ENCODE peak calls at places on chromosomes 4 and X, in nine cellular contexts. V is left ventricle myocardium inferior, E is tibial nerve, Y is PC-3, W is cardiac muscle cell, F is HepG2, G is mucosa of descending colon, O is uterus, P is A549. T is an unnamed sample. For H3K4me1, the result is how much of the 10 kb centered on the place peaks cover.

GRCh38 chrX:67724359-67725110 is 180.7 kb downstream of the AR start:
- DNase-seq in G (no peak), F (no peak), O (no peak), E (no peak), P (no peak), V (no peak), Y (no peak), W (peak), T (no peak)

GRCh38 chr4:38672247-38673071 is 8.5 kb downstream of the KLF3 start:
- DNase-seq in P (no peak), W (no peak), F (peak), Y (no peak), G (no peak), V (no peak), O (no peak), E (no peak), T (no peak)

GRCh38 chrX:65697915-65698796 is 30.7 kb downstream of the MSN start:
- DNase-seq in E (peak), P (no peak), Y (no peak), V (peak), O (no peak), G (peak), W (peak), F (no peak), T (peak)

GRCh38 chr4:61572160-61572559 is 372.0 kb downstream of the ADGRL3 start:
- DNase-seq in G (no peak), Y (peak), P (no peak), V (no peak), W (peak), F (no peak), O (no peak), E (no peak), T (no peak)

GRCh38 chrX:1452497-1453389 is at the start of gene ASMTL:
- DNase-seq in P (peak), F (peak), G (peak), W (peak), V (peak), E (peak), Y (peak), O (peak), T (no peak)

GRCh38 chr4:108683479-108683878 is 33.1 kb downstream of the OSTC start:
- DNase-seq in O (no peak), V (no peak), E (no peak), W (peak), G (peak), F (peak), Y (peak), P (peak), T (no peak)

GRCh38 chr4:151887151-151887815 is 126.5 kb upstream of the GATB start:
- DNase-seq in W (no peak), O (no peak), G (peak), P (no peak), V (no peak), Y (peak), F (no peak), E (no peak), T (no peak)

GRCh38 chr4:2340272-2341061 is 78.0 kb downstream of the ZFYVE28 start:
- DNase-seq in P (no peak), V (no peak), E (no peak), F (no peak), G (no peak), O (peak), Y (no peak), W (no peak), T (no peak)

GRCh38 chr4:53928825-53929224 is 135.6 kb downstream of the CHIC2 start:
- DNase-seq in G (no peak), V (no peak), O (no peak), E (no peak), Y (no peak), F (no peak), P (no peak), W (peak), T (no peak)

GRCh38 chr4:129323630-129324029 is 227.7 kb downstream of the C4orf33 start:
- DNase-seq in O (no peak), V (no peak), W (no peak), P (no peak), F (no peak), E (no peak), G (no peak), Y (no peak), T (no peak)

GRCh38 chr4:156293657-156294297 is 340.1 kb upstream of the CTSO start:
- DNase-seq in O (no peak), E (no peak), P (no peak), F (no peak), G (no peak), Y (peak), W (peak), V (no peak), T (no peak)

GRCh38 chr4:12949719-12950118 is 534.4 kb downstream of the RAB28 start:
- DNase-seq in Y (peak), V (no peak), E (no peak), W (no peak), G (no peak), F (peak), O (no peak), P (no peak), T (no peak)

GRCh38 chr4:156946508-156947197 is 24.9 kb downstream of the PDGFC start:
- DNase-seq in V (no peak), O (peak), E (no peak), F (no peak), G (no peak), Y (peak), P (peak), W (peak), T (no peak)

GRCh38 chrX:150544222-150544787 is 24.1 kb upstream of the MTM1 start:
- DNase-seq in Y (peak), G (peak), E (no peak), F (peak), V (no peak), P (peak), O (no peak), W (peak), T (no peak)

GRCh38 chr4:14856076-14856926 is 146.0 kb upstream of the CPEB2 start:
- DNase-seq in E (peak), P (peak), F (peak), O (peak), V (no peak), Y (peak), G (peak), W (peak), T (peak)

GRCh38 chr4:107896158-107896645 is 35.1 kb upstream of the CYP2U1 start:
- DNase-seq in F (peak), O (no peak), P (peak), G (no peak), Y (peak), E (no peak), W (peak), V (no peak), T (no peak)

GRCh38 chr4:56324011-56324610 is 63.2 kb downstream of the AASDH start:
- DNase-seq in F (no peak), E (no peak), O (no peak), W (no peak), V (no peak), G (no peak), P (no peak), Y (no peak), T (no peak)

GRCh38 chr4:187027231-187027760 is 303.6 kb upstream of the FAT1 start:
- DNase-seq in O (no peak), F (no peak), E (no peak), Y (no peak), P (no peak), W (no peak), G (no peak), V (no peak), T (no peak)

GRCh38 chr4:87241341-87241740 is 20.9 kb upstream of the KLHL8 start:
- DNase-seq in V (no peak), O (no peak), W (no peak), F (no peak), G (no peak), Y (no peak), P (no peak), E (no peak), T (no peak)

GRCh38 chr4:87973283-87974169 is 2.0 kb upstream of the SPP1 start:
- DNase-seq in Y (peak), F (peak), P (peak), G (peak), W (peak), O (peak), E (no peak), V (peak), T (no peak)

DNA sequence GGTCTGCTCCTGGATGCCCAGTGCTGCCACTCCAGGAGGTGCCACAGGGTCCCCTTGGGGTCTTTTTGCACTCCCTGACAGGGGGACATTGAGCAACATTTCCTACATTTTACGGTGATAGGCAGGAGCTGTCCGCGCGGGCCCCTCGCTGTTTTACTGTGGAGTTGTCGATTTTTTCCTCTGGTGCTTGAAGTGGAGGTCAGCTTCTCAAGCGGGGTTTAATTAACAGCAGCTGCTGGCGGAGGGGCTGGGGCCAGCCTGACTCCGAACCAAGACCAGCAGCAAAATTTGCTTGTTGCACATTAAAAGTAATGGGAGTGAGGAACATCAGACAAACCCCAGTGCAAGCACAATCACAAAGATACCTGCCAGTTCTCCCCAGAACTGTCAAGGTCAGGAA is 13.2 kb upstream of the SH3TC1 start:
- DNase-seq in E (no peak), O (no peak), Y (no peak), W (no peak), P (no peak), F (no peak), G (no peak), V (no peak), T (no peak)
- H3K4me1 ChIP-seq in E (under half), O (under half), Y (half or more), W (under half), P (half or more), F (half or more), G (under half), V (half or more), T (half or more)

GRCh38 chr4:122100508-122100907 is 51.6 kb upstream of the BLTP1 start:
- DNase-seq in O (no peak), F (no peak), Y (no peak), V (no peak), P (no peak), G (no peak), W (no peak), E (no peak), T (no peak)
- TF ChIP-seq CTCF in O (no peak), F (no peak), Y (no peak), V (no peak), P (no peak), G (no peak), W (no peak), E (no peak), T (no peak)

DNA sequence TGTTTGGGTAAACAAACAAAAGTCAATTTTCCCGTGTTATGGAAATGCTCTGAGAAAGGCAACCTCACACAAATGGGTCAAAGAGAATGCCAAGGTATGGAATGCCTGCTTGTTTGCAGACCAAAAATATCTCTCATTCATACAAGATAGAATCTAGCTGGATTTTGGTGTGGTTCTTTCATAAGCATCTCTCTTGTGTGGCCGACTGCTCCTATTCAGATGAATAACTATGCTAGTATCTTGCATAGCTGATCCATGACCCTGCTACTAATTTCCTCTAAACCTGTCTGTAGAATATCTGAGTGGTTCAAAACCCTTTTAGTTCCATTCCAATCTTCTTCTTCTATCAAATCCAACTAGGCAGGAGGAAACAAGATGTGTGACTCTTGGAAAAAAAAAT is 28.2 kb upstream of the SORBS2 start:
- DNase-seq in V (no peak), P (no peak), F (no peak), Y (no peak), G (no peak), O (no peak), E (no peak), W (no peak), T (no peak)
- H3K4me1 ChIP-seq in V (under half), P (under half), F (under half), Y (under half), G (under half), O (under half), E (under half), W (half or more), T (under half)

DNA sequence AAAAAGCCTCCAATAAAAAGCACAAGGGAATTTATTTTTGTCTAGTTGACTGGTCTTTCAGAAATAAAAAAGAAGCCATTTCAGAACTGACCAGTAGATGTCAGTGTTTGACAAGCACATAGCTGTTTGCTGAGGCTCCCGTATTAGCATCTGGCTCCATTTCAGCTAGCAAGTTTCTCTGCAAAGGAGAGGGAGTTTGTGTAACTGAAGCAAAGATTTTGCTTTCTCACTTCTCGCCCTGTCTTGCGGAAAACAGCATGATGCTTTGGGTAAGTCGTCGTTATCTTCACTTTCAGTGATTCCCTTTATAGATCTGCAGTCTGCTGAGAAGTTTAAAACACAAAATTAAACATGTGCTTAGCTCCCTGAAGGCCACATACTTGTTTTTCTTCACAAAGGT is 85.5 kb downstream of the CT47B1 start:
- DNase-seq in W (peak), E (no peak), F (peak), V (no peak), O (peak), G (peak), P (peak), Y (peak), T (no peak)
- TF ChIP-seq CTCF in W (peak), E (peak), F (peak), V (peak), O (peak), G (peak), P (peak), Y (peak), T (peak)

GRCh38 chrX:154547245-154548027 is at the start of gene IKBKG:
- DNase-seq in G (peak), F (peak), E (peak), O (peak), P (peak), Y (peak), W (peak), V (peak), T (peak)
- H3K4me1 ChIP-seq in G (under half), F (under half), E (under half), O (under half), P (under half), Y (under half), W (under half), V (under half), T (half or more)

GRCh38 chr4:8771258-8771590 is 100.4 kb downstream of the HMX1 start:
- DNase-seq in W (no peak), Y (no peak), P (no peak), E (no peak), G (no peak), O (no peak), F (no peak), V (peak), T (no peak)

GRCh38 chr4:8772499-8773123 is 99.0 kb downstream of the HMX1 start:
- DNase-seq in F (no peak), W (no peak), G (no peak), V (peak), P (no peak), Y (no peak), O (no peak), E (no peak), T (no peak)

GRCh38 chr4:8771666-8772065 is 100.0 kb downstream of the HMX1 start:
- DNase-seq in G (no peak), W (no peak), V (peak), O (no peak), E (no peak), P (no peak), F (no peak), Y (no peak), T (no peak)

GRCh38 chr4:8769645-8770517 is 101.8 kb downstream of the HMX1 start:
- DNase-seq in W (no peak), G (no peak), V (peak), P (no peak), Y (no peak), F (no peak), E (no peak), O (no peak), T (no peak)

DNA sequence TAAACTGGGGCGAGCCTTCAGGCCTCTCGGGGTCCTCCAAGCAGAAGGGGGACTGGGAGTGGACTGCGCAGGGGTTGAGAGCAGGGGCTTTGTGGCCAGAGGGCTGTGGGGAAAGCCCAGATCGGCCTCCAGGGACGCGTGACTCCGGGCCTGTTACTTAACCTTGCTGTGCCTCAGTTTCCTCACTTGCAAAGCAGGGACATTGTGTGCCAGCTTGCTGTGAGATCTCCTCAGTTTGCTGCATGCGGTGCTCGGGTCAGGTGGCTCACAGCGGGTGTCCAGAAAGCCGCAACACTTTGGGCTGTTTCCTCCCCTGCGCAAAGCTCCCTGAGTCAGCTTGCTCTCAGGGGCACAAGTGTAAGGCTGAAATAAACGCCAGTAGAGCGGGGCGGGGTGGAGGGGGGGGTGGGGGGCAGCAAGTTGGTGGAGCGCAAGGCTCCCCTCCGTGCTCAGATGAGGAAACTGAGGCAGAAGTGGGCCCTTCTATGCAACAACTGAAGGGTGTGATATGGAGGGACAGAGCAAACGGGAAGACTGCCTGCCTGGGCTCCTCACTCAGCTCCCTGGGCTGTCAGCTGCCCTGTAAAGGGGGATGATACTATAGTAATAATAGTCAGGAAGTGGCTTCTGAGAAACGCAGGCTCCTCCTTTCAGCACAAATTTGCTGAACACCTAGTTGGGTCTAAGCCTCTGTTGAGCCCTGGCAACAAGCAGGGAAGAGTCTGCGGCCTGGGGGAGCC is 101.0 kb downstream of the HMX1 start:
- DNase-seq in F (no peak), V (peak), E (no peak), W (no peak), O (no peak), Y (no peak), G (no peak), P (no peak), T (no peak)
- TF ChIP-seq CTCF in F (no peak), V (no peak), E (no peak), W (no peak), O (no peak), Y (no peak), G (no peak), P (no peak), T (no peak)

GRCh38 chr4:101033986-101034385 is 313.3 kb downstream of the PPP3CA start:
- DNase-seq in V (no peak), Y (no peak), F (no peak), P (no peak), G (no peak), O (no peak), W (no peak), E (no peak), T (no peak)
- H3K4me1 ChIP-seq in V (under half), Y (under half), F (under half), P (under half), G (under half), O (under half), W (under half), E (under half), T (under half)

GRCh38 chrX:91414710-91415109 is 19.9 kb upstream of the PABPC5 start:
- DNase-seq in G (no peak), E (no peak), Y (peak), P (no peak), O (no peak), V (no peak), F (no peak), W (no peak), T (no peak)
- TF ChIP-seq CTCF in G (no peak), E (no peak), Y (peak), P (no peak), O (peak), V (peak), F (no peak), W (no peak), T (no peak)